ENCODE peak calls at places on chromosomes 13 and 19, in six cellular contexts. F is GM12878, T is HEK293T, V is A549, B is K562, S is HepG2. G is an unnamed sample.

GRCh38 chr13:110405597-110406450 is 98.7 kb downstream of the COL4A2 start:
- DNase-seq in S (no peak), T (no peak), B (no peak), V (no peak), F (no peak), G (peak)

GRCh38 chr19:42634409-42635232 is 39.9 kb upstream of the CEACAM8 start:
- DNase-seq in T (peak), B (peak), F (no peak), S (peak), V (peak), G (peak)

GRCh38 chr19:50712833-50713232 is 6.8 kb downstream of the SHANK1 start:
- DNase-seq in T (no peak), B (no peak), S (no peak), F (no peak), V (no peak), G (no peak)

GRCh38 chr13:74825170-74825948 is 656.6 kb downstream of the TBC1D4 start:
- DNase-seq in B (no peak), T (no peak), F (no peak), V (peak), S (no peak), G (peak)

GRCh38 chr13:69704311-69704710 is 403.3 kb upstream of the ATXN8OS start:
- DNase-seq in T (no peak), B (no peak), S (no peak), F (no peak), V (no peak), G (no peak)

GRCh38 chr13:43279696-43280095 is 256.3 kb downstream of the DNAJC15 start:
- DNase-seq in B (no peak), F (no peak), V (no peak), S (no peak), T (no peak), G (no peak)

GRCh38 chr19:41232686-41233085 is 13.7 kb downstream of the AXL start:
- DNase-seq in F (no peak), V (no peak), S (no peak), T (no peak), B (no peak), G (no peak)

GRCh38 chr19:3374369-3375112 is 8.2 kb downstream of the NFIC start:
- DNase-seq in B (peak), V (no peak), F (no peak), T (no peak), S (no peak), G (no peak)

GRCh38 chr19:5718032-5718578 is 1.8 kb downstream of the LONP1 start:
- DNase-seq in V (no peak), S (no peak), T (no peak), F (no peak), B (peak), G (peak)

GRCh38 chr19:54561840-54562239 is 11.8 kb upstream of the LILRA2 start:
- DNase-seq in T (no peak), S (no peak), F (no peak), V (peak), B (peak), G (no peak)

GRCh38 chr13:52767949-52768516 is 28.4 kb upstream of the CNMD start:
- DNase-seq in B (no peak), F (no peak), S (no peak), V (no peak), T (no peak), G (no peak)

GRCh38 chr13:74920945-74921725 is 560.8 kb downstream of the TBC1D4 start:
- DNase-seq in F (no peak), V (no peak), T (no peak), S (no peak), B (peak), G (no peak)

GRCh38 chr19:54454781-54455675 is 6.0 kb downstream of the LENG8 start:
- DNase-seq in V (no peak), T (no peak), F (no peak), S (no peak), B (no peak), G (no peak)

GRCh38 chr19:33443638-33444195 is 70.2 kb downstream of the CEBPG start:
- DNase-seq in T (no peak), V (no peak), S (no peak), B (no peak), F (no peak), G (no peak)

GRCh38 chr13:58397596-58398387 is 766.2 kb downstream of the PCDH17 start:
- DNase-seq in F (no peak), B (no peak), V (no peak), T (no peak), S (no peak), G (no peak)

GRCh38 chr13:50375792-50376191 is 360.5 kb downstream of the KCNRG start:
- DNase-seq in V (no peak), S (no peak), B (no peak), F (no peak), T (no peak), G (peak)

GRCh38 chr19:21691656-21692055 is 75.7 kb downstream of the ZNF100 start:
- DNase-seq in F (no peak), T (no peak), B (no peak), V (no peak), S (no peak), G (no peak)
- TF ChIP-seq BHLHE40 in F (no peak), T (no peak), B (no peak), V (no peak), S (no peak), G (no peak)

GRCh38 chr19:46927893-46928292 is 67.1 kb downstream of the ARHGAP35 start:
- DNase-seq in T (no peak), B (no peak), S (no peak), F (no peak), V (no peak), G (no peak)

GRCh38 chr19:46927106-46927505 is 66.3 kb downstream of the ARHGAP35 start:
- DNase-seq in B (no peak), S (no peak), T (no peak), V (no peak), F (no peak), G (no peak)

GRCh38 chr19:46926201-46927071 is 65.6 kb downstream of the ARHGAP35 start:
- DNase-seq in F (no peak), B (no peak), V (no peak), S (no peak), T (no peak), G (no peak)

GRCh38 chr19:46924874-46925547 is 64.2 kb downstream of the ARHGAP35 start:
- DNase-seq in F (no peak), S (no peak), T (no peak), V (peak), B (peak), G (no peak)

GRCh38 chr19:46925548-46925950 is 64.8 kb downstream of the ARHGAP35 start:
- DNase-seq in V (peak), T (no peak), S (peak), B (no peak), F (no peak), G (no peak)
- TF ChIP-seq BHLHE40 in V (no peak), T (no peak), S (no peak), B (no peak), F (no peak), G (no peak)

GRCh38 chr19:46844067-46844489 is 6.6 kb downstream of the AP2S1 start:
- DNase-seq in V (no peak), F (no peak), T (no peak), S (no peak), B (peak), G (no peak)

GRCh38 chr19:46842791-46843190 is 7.9 kb downstream of the AP2S1 start:
- DNase-seq in B (no peak), S (no peak), F (no peak), V (no peak), T (no peak), G (no peak)

GRCh38 chr19:46840157-46840942 is 10.3 kb downstream of the AP2S1 start:
- DNase-seq in V (peak), T (peak), S (peak), B (peak), F (no peak), G (peak)

GRCh38 chr19:46839752-46840151 is 10.9 kb downstream of the AP2S1 start:
- DNase-seq in V (no peak), B (peak), T (no peak), S (no peak), F (no peak), G (no peak)

GRCh38 chr19:46841458-46842083 is 9.1 kb downstream of the AP2S1 start:
- DNase-seq in T (no peak), V (peak), S (no peak), F (no peak), B (peak), G (peak)
- TF ChIP-seq BHLHE40 in T (no peak), V (no peak), S (no peak), F (no peak), B (no peak), G (no peak)

GRCh38 chr13:46058268-46058667 is 5.7 kb upstream of the ZC3H13 start:
- DNase-seq in B (no peak), S (no peak), T (no peak), F (no peak), V (no peak), G (no peak)

GRCh38 chr13:46062190-46062589 is 9.6 kb upstream of the ZC3H13 start:
- DNase-seq in B (no peak), V (peak), F (no peak), S (no peak), T (no peak), G (peak)

GRCh38 chr13:46059405-46059804 is 6.9 kb upstream of the ZC3H13 start:
- DNase-seq in B (no peak), T (no peak), V (no peak), F (no peak), S (no peak), G (no peak)

GRCh38 chr13:46053162-46054012 is 841 bp upstream of the ZC3H13 start:
- DNase-seq in V (no peak), F (no peak), B (no peak), T (no peak), S (no peak), G (no peak)

GRCh38 chr13:46057251-46058015 is 4.9 kb upstream of the ZC3H13 start:
- DNase-seq in F (no peak), B (no peak), V (no peak), T (no peak), S (no peak), G (peak)
- TF ChIP-seq BHLHE40 in F (no peak), B (no peak), V (no peak), T (no peak), S (no peak), G (no peak)

GRCh38 chr13:31436478-31436877 is 236.7 kb downstream of the B3GLCT start:
- DNase-seq in S (no peak), T (no peak), V (no peak), B (no peak), F (no peak), G (no peak)

GRCh38 chr13:31431722-31432137 is 232.0 kb downstream of the B3GLCT start:
- DNase-seq in B (peak), F (no peak), V (peak), S (peak), T (peak), G (peak)

GRCh38 chr13:31433756-31434155 is 234.0 kb downstream of the B3GLCT start:
- DNase-seq in B (no peak), F (no peak), V (no peak), T (no peak), S (no peak), G (no peak)

GRCh38 chr13:31434613-31435012 is 234.8 kb downstream of the B3GLCT start:
- DNase-seq in B (no peak), F (no peak), S (no peak), V (no peak), T (no peak), G (no peak)

DNA sequence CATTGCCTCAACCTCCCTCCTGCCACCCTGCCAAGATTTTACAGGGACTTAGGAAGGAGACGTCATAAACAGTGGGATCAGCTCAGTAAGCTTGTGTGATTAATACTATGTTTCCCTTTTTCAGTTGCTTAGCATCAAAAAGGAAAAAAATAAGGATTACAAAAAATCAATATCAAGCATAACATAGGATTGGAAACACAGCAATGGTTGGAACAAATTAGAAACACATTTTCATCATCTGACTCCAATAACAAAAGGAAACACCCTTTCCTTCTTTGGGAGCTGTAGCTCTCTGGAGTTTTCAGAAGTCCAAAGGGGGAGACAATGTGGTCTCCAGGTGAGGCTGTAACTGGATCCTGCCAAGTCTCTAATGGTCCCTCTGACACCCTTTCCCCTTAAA is 233.4 kb downstream of the B3GLCT start:
- DNase-seq in S (no peak), F (no peak), T (no peak), V (no peak), B (no peak), G (no peak)
- TF ChIP-seq BHLHE40 in S (no peak), F (no peak), T (no peak), V (no peak), B (no peak), G (no peak)

GRCh38 chr19:17795495-17795856 is 538 bp downstream of the B3GNT3 start:
- DNase-seq in T (no peak), F (no peak), B (no peak), V (no peak), S (no peak), G (no peak)

GRCh38 chr19:17796838-17797168 is 1.9 kb downstream of the B3GNT3 start:
- DNase-seq in T (no peak), V (no peak), S (no peak), F (no peak), B (no peak), G (no peak)

GRCh38 chr19:17796013-17796837 is 1.3 kb downstream of the B3GNT3 start:
- DNase-seq in T (no peak), V (peak), F (no peak), S (peak), B (no peak), G (no peak)

GRCh38 chr19:17794412-17794730 is 567 bp upstream of the B3GNT3 start:
- DNase-seq in T (no peak), B (no peak), S (no peak), V (no peak), F (no peak), G (no peak)

DNA sequence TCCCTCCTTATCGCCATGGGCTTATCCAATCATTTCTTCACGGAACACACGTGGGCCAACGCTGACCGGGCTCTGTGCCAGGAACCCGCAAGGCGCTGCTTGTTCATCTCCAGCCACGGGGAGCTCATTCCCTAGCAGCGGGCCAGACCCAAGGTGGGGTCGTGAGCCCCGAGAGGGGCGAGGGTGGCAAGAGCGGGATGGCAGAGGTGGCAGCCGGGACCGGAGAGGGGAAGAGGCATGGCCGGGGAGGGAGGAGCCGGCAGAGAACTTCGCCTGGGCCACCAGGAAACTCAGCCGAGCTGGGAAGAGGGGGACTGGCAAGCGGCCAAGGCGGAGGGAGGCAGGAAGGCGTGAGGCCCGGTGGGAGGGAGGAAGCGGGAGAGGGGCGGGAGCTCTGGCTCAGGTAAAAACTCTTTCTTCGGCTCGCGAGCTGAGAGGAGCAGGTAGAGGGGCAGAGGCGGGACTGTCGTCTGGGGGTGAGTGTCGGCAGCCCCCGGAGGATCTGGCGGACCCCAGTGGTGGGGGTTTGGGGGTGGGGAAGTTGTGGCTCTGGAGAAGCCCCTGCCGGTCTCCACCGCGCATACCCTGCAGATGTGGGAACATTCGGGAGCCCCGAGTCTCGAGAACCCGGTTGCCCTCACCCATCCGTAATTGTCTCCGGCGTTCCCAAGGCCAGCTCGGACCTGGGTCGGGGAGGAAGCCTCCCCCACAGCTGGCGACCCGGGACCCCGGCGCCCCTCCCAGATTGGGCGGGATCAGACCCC is at the start of gene B3GNT3:
- DNase-seq in V (peak), B (peak), T (peak), S (peak), F (no peak), G (no peak)
- TF ChIP-seq BHLHE40 in V (no peak), B (peak), T (no peak), S (no peak), F (no peak), G (no peak)

GRCh38 chr13:54433511-54434206 is 1405.0 kb downstream of the OLFM4 start:
- DNase-seq in B (no peak), S (peak), V (no peak), T (no peak), F (no peak), G (no peak)
- TF ChIP-seq BHLHE40 in B (no peak), S (no peak), V (no peak), T (no peak), F (no peak), G (no peak)

GRCh38 chr13:113990321-113990837 is 16.5 kb upstream of the C13orf46 start:
- DNase-seq in T (no peak), V (no peak), B (no peak), F (no peak), S (no peak), G (no peak)

GRCh38 chr13:113991191-113991669 is 17.4 kb upstream of the C13orf46 start:
- DNase-seq in S (no peak), V (no peak), T (no peak), B (no peak), F (no peak), G (no peak)

GRCh38 chr13:113991676-113992179 is 17.9 kb upstream of the C13orf46 start:
- DNase-seq in S (no peak), B (no peak), T (no peak), F (no peak), V (no peak), G (no peak)

GRCh38 chr13:113992276-113993005 is 18.6 kb upstream of the C13orf46 start:
- DNase-seq in V (no peak), F (no peak), S (no peak), T (no peak), B (no peak), G (no peak)

GRCh38 chr13:113989585-113990300 is 15.9 kb upstream of the C13orf46 start:
- DNase-seq in F (no peak), S (no peak), B (no peak), T (no peak), V (no peak), G (no peak)
- TF ChIP-seq BHLHE40 in F (no peak), S (no peak), B (no peak), T (no peak), V (no peak), G (no peak)

GRCh38 chr13:76693086-76693485 is 193.1 kb downstream of the KCTD12 start:
- DNase-seq in T (no peak), F (no peak), S (no peak), V (no peak), B (no peak), G (no peak)

GRCh38 chr13:76690611-76691010 is 195.6 kb downstream of the KCTD12 start:
- DNase-seq in T (no peak), S (no peak), B (no peak), V (no peak), F (no peak), G (no peak)

GRCh38 chr13:76692326-76692725 is 193.9 kb downstream of the KCTD12 start:
- DNase-seq in T (no peak), V (no peak), S (no peak), F (no peak), B (no peak), G (no peak)

GRCh38 chr13:76697277-76697676 is 188.9 kb downstream of the KCTD12 start:
- DNase-seq in V (no peak), B (no peak), T (no peak), F (no peak), S (no peak), G (no peak)

GRCh38 chr13:76696370-76696769 is 189.8 kb downstream of the KCTD12 start:
- DNase-seq in B (no peak), T (no peak), S (peak), F (no peak), V (peak), G (peak)
- TF ChIP-seq BHLHE40 in B (no peak), T (no peak), S (no peak), F (no peak), V (no peak), G (no peak)

GRCh38 chr19:30155529-30156200 is 213.6 kb downstream of the URI1 start:
- DNase-seq in F (no peak), S (no peak), B (no peak), V (no peak), T (no peak), G (no peak)
- TF ChIP-seq BHLHE40 in F (no peak), S (no peak), B (no peak), V (no peak), T (no peak), G (no peak)